ENCODE peak calls at places on chromosomes 5 and 9, in seven cellular contexts. E is Calu3, F is iris pigment epithelial cell, A is nucleus accumbens, X is aorta, K is AG08395, Q is glomerular endothelial cell. B is an unnamed sample.

GRCh38 chr9:22514866-22515265 is 68.2 kb downstream of the DMRTA1 start:
- DNase-seq in E (no peak), F (no peak), A (no peak), X (no peak), K (no peak), Q (no peak), B (no peak)

GRCh38 chr9:110782701-110783100 is 114.1 kb downstream of the MUSK start:
- DNase-seq in E (no peak), F (no peak), A (no peak), X (no peak), K (no peak), Q (no peak), B (no peak)

GRCh38 chr5:177362871-177363507 is 5.3 kb downstream of the RGS14 start:
- DNase-seq in E (peak), F (no peak), A (no peak), X (peak), K (peak), Q (no peak), B (no peak)

GRCh38 chr5:67361932-67362729 is 165.5 kb upstream of the CD180 start:
- DNase-seq in E (no peak), F (peak), A (no peak), X (no peak), K (no peak), Q (no peak), B (no peak)

GRCh38 chr9:133583111-133583510 is 26.1 kb downstream of the FAM163B start:
- DNase-seq in E (no peak), F (no peak), A (no peak), X (no peak), K (no peak), Q (no peak), B (no peak)

GRCh38 chr5:87136096-87136495 is 131.6 kb upstream of the RASA1 start:
- DNase-seq in E (no peak), F (no peak), A (no peak), X (no peak), K (no peak), Q (no peak), B (no peak)

GRCh38 chr5:146447734-146448380 is 724 bp downstream of the TCERG1 start:
- DNase-seq in E (peak), F (peak), A (no peak), X (no peak), K (peak), Q (no peak), B (no peak)

GRCh38 chr5:91283326-91283725 is 99.8 kb downstream of the ARRDC3 start:
- DNase-seq in E (no peak), F (no peak), A (no peak), X (no peak), K (no peak), Q (no peak), B (no peak)

GRCh38 chr5:76579166-76579765 is 43.9 kb downstream of the F2RL2 start:
- DNase-seq in E (no peak), F (peak), A (no peak), X (no peak), K (no peak), Q (no peak), B (no peak)

GRCh38 chr9:107046692-107047091 is 183.7 kb downstream of the ZNF462 start:
- DNase-seq in E (no peak), F (no peak), A (no peak), X (no peak), K (no peak), Q (no peak), B (no peak)

GRCh38 chr9:116090030-116090770 is 63.4 kb upstream of the PAPPA start:
- DNase-seq in E (no peak), F (no peak), A (no peak), X (no peak), K (no peak), Q (no peak), B (no peak)

GRCh38 chr5:10719965-10720364 is 41.1 kb downstream of the DAP start:
- DNase-seq in E (peak), F (peak), A (no peak), X (no peak), K (peak), Q (peak), B (no peak)

GRCh38 chr9:113505963-113506624 is 42.6 kb downstream of the RGS3 start:
- DNase-seq in E (no peak), F (no peak), A (no peak), X (no peak), K (no peak), Q (no peak), B (no peak)

GRCh38 chr5:169978744-169979143 is 1.6 kb downstream of the INSYN2B start:
- DNase-seq in E (no peak), F (no peak), A (no peak), X (no peak), K (peak), Q (no peak), B (no peak)

GRCh38 chr5:220008-220407 is 1.9 kb downstream of the SDHA start:
- DNase-seq in E (no peak), F (no peak), A (no peak), X (no peak), K (no peak), Q (no peak), B (no peak)

GRCh38 chr5:83485842-83486241 is 14.3 kb downstream of the VCAN start:
- DNase-seq in E (no peak), F (no peak), A (no peak), X (no peak), K (no peak), Q (no peak), B (no peak)

GRCh38 chr5:147464211-147464610 is 45.7 kb downstream of the DPYSL3 start:
- DNase-seq in E (peak), F (peak), A (no peak), X (no peak), K (no peak), Q (no peak), B (no peak)

GRCh38 chr9:136762915-136763648 is 1.2 kb downstream of the LCN15 start:
- DNase-seq in E (no peak), F (no peak), A (no peak), X (peak), K (no peak), Q (no peak), B (no peak)

GRCh38 chr9:108296056-108296455 is 559.7 kb downstream of the ACTL7B start:
- DNase-seq in E (no peak), F (peak), A (no peak), X (no peak), K (peak), Q (no peak), B (no peak)

GRCh38 chr5:178437296-178438075 is 152.7 kb downstream of the COL23A1 start:
- DNase-seq in E (no peak), F (no peak), A (no peak), X (no peak), K (no peak), Q (no peak), B (no peak)